ENCODE peak calls at places on chromosomes 5 and 9, in seven cellular contexts. V is left ventricle myocardium inferior; R is spleen; S is adrenal gland; T is CD4-positive, alpha-beta T cell; Z is endodermal cell; J is IMR-90. P is an unnamed sample. For H3K27me3, the result is how much of the 10 kb centered on the place peaks cover.

GRCh38 chr9:14926941-14927624 is 16.9 kb upstream of the FREM1 start:
- DNase-seq in V (no peak), R (no peak), S (no peak), T (no peak), Z (no peak), J (no peak), P (no peak)

GRCh38 chr5:124232517-124232916 is 513.9 kb downstream of the ZNF608 start:
- DNase-seq in V (no peak), R (peak), S (no peak), T (no peak), Z (no peak), J (no peak), P (no peak)

GRCh38 chr9:114994716-114995115 is 64.3 kb upstream of the TNFSF8 start:
- DNase-seq in V (no peak), R (no peak), S (no peak), T (no peak), Z (no peak), J (no peak), P (no peak)

GRCh38 chr5:137503456-137503855 is 4.3 kb upstream of the SPOCK1 start:
- DNase-seq in V (no peak), R (no peak), S (no peak), T (no peak), Z (no peak), J (no peak), P (no peak)

GRCh38 chr5:83577036-83577636 is 105.6 kb downstream of the VCAN start:
- DNase-seq in V (no peak), R (no peak), S (peak), T (no peak), Z (no peak), J (peak), P (no peak)

GRCh38 chr9:137255448-137256114 is 454 bp downstream of the NELFB start:
- DNase-seq in V (peak), R (no peak), S (no peak), T (no peak), Z (no peak), J (no peak), P (no peak)

GRCh38 chr9:136720251-136720886 is 8.0 kb downstream of the DIPK1B start:
- DNase-seq in V (peak), R (no peak), S (no peak), T (no peak), Z (peak), J (no peak), P (no peak)

GRCh38 chr5:154823605-154824004 is 26.8 kb downstream of the FAXDC2 start:
- DNase-seq in V (no peak), R (peak), S (peak), T (no peak), Z (no peak), J (no peak), P (no peak)

GRCh38 chr5:141753971-141754713 is 72.1 kb upstream of the ARAP3 start:
- DNase-seq in V (no peak), R (no peak), S (peak), T (no peak), Z (peak), J (peak), P (no peak)

GRCh38 chr5:90169078-90169477 is 240.5 kb downstream of the CETN3 start:
- DNase-seq in V (peak), R (no peak), S (peak), T (no peak), Z (no peak), J (no peak), P (no peak)

GRCh38 chr9:129211686-129212085 is 33.6 kb upstream of the IER5L start:
- DNase-seq in V (no peak), R (no peak), S (no peak), T (no peak), Z (no peak), J (no peak), P (no peak)

GRCh38 chr5:27906911-27907590 is 868.7 kb upstream of the CDH9 start:
- DNase-seq in V (no peak), R (no peak), S (no peak), T (no peak), Z (no peak), J (no peak), P (no peak)

GRCh38 chr5:124581866-124582650 is 164.4 kb downstream of the ZNF608 start:
- DNase-seq in V (no peak), R (no peak), S (no peak), T (no peak), Z (peak), J (peak), P (no peak)

GRCh38 chr9:89878003-89878411 is 273.2 kb downstream of the GADD45G start:
- DNase-seq in V (no peak), R (peak), S (peak), T (no peak), Z (peak), J (no peak), P (no peak)

GRCh38 chr5:30152431-30152830 is 1041.1 kb upstream of the CDH6 start:
- DNase-seq in V (no peak), R (no peak), S (no peak), T (no peak), Z (no peak), J (no peak), P (no peak)

GRCh38 chr5:99169309-99169708 is 240.5 kb upstream of the CHD1 start:
- DNase-seq in V (no peak), R (no peak), S (no peak), T (no peak), Z (no peak), J (no peak), P (no peak)

GRCh38 chr5:142539154-142539740 is 146.6 kb downstream of the FGF1 start:
- DNase-seq in V (no peak), R (no peak), S (no peak), T (no peak), Z (no peak), J (no peak), P (no peak)

GRCh38 chr9:94160594-94161501 is 76.6 kb downstream of the PTPDC1 start:
- DNase-seq in V (no peak), R (no peak), S (no peak), T (no peak), Z (peak), J (no peak), P (no peak)

GRCh38 chr9:31776471-31776870 is 608.0 kb upstream of the ACO1 start:
- DNase-seq in V (no peak), R (no peak), S (peak), T (no peak), Z (no peak), J (no peak), P (no peak)

GRCh38 chr9:35529156-35529823 is 39.4 kb downstream of the RUSC2 start:
- DNase-seq in V (no peak), R (no peak), S (no peak), T (no peak), Z (no peak), J (no peak), P (no peak)

GRCh38 chr5:17723876-17724275 is 89.6 kb downstream of the TAF11L14 start:
- DNase-seq in V (no peak), R (no peak), S (no peak), T (no peak), Z (no peak), J (no peak), P (no peak)

GRCh38 chr5:80125962-80126480 is 90.9 kb downstream of the THBS4 start:
- DNase-seq in V (no peak), R (no peak), S (no peak), T (no peak), Z (no peak), J (peak), P (no peak)

GRCh38 chr5:76601470-76601869 is 21.7 kb downstream of the F2RL2 start:
- DNase-seq in V (no peak), R (no peak), S (no peak), T (no peak), Z (no peak), J (peak), P (no peak)

GRCh38 chr9:4933177-4933576 is 51.9 kb upstream of the JAK2 start:
- DNase-seq in V (peak), R (no peak), S (no peak), T (no peak), Z (no peak), J (no peak), P (no peak)

GRCh38 chr9:80218336-80218735 is 646.6 kb downstream of the TLE4 start:
- DNase-seq in V (no peak), R (no peak), S (no peak), T (no peak), Z (peak), J (no peak), P (no peak)

GRCh38 chr5:96008987-96009647 is 47.5 kb upstream of the ELL2 start:
- DNase-seq in V (no peak), R (no peak), S (no peak), T (no peak), Z (no peak), J (no peak), P (no peak)

GRCh38 chr5:95081500-95082355 is 203.2 kb downstream of the MCTP1 start:
- DNase-seq in V (peak), R (peak), S (peak), T (peak), Z (peak), J (peak), P (no peak)

GRCh38 chr5:65127181-65127901 is 354.4 kb downstream of the ADAMTS6 start:
- DNase-seq in V (no peak), R (no peak), S (no peak), T (no peak), Z (no peak), J (peak), P (no peak)

GRCh38 chr9:124033967-124034366 is 22.4 kb downstream of the LHX2 start:
- DNase-seq in V (no peak), R (no peak), S (no peak), T (no peak), Z (peak), J (no peak), P (no peak)
- H3K27me3 ChIP-seq in V (half or more), R (under half), S (under half), T (half or more), Z (under half), J (half or more), P (under half)

DNA sequence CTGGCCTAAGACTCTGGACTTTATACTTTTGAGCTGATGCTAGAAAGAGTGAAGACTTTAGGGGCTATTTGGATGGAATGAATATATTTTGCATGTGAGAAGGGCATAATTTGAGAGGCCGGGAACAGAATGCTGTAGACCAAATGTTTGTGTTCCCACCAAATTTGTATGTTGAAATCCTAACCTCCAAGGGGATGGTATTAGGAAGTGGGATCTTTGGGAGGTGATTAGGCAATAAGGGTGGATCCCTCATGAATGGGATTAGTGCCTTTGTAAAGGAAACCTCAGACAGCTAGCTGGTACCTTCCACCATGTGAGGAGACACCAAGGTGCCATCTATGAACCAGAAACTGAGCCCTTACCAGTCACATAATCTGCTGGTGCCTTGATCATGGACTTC is 165.1 kb upstream of the S1PR3 start:
- DNase-seq in V (no peak), R (no peak), S (no peak), T (no peak), Z (no peak), J (no peak), P (no peak)
- H3K27me3 ChIP-seq in V (under half), R (under half), S (under half), T (half or more), Z (under half), J (under half), P (under half)

GRCh38 chr5:51380603-51381207 is 2.5 kb upstream of the ISL1 start:
- DNase-seq in V (no peak), R (no peak), S (no peak), T (no peak), Z (peak), J (peak), P (no peak)
- H3K27me3 ChIP-seq in V (half or more), R (under half), S (half or more), T (half or more), Z (half or more), J (half or more), P (under half)

DNA sequence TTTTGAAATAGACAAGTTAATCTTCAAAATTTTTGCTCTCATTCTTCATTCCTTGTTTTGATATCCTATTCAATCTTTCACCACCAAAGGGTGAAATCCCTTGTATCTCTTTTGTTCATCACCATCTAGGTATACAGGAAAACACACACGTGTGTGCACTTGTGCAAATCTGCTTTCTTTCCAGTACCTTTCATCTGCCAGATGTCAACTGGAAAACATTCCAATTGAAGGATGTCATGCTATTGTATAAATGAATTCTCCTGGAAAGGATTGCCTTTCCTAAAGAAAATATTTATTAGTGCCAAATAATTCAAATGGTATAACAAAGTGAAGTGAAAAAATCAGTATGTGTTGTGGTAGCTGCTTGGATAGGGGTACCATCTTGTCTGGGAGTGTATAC is 123.7 kb downstream of the RANBP17 start:
- DNase-seq in V (no peak), R (no peak), S (no peak), T (no peak), Z (no peak), J (peak), P (no peak)
- H3K27me3 ChIP-seq in V (under half), R (under half), S (under half), T (under half), Z (under half), J (under half), P (under half)

GRCh38 chr5:171606414-171607024 is 179.1 kb upstream of the SMIM23 start:
- DNase-seq in V (no peak), R (no peak), S (no peak), T (no peak), Z (no peak), J (peak), P (no peak)

GRCh38 chr5:171610686-171611085 is 174.9 kb upstream of the SMIM23 start:
- DNase-seq in V (no peak), R (no peak), S (no peak), T (no peak), Z (peak), J (no peak), P (no peak)

GRCh38 chr5:171607863-171608262 is 177.8 kb upstream of the SMIM23 start:
- DNase-seq in V (no peak), R (no peak), S (no peak), T (no peak), Z (no peak), J (no peak), P (no peak)

GRCh38 chr5:171612749-171613148 is 172.9 kb upstream of the SMIM23 start:
- DNase-seq in V (no peak), R (no peak), S (no peak), T (no peak), Z (peak), J (no peak), P (no peak)

DNA sequence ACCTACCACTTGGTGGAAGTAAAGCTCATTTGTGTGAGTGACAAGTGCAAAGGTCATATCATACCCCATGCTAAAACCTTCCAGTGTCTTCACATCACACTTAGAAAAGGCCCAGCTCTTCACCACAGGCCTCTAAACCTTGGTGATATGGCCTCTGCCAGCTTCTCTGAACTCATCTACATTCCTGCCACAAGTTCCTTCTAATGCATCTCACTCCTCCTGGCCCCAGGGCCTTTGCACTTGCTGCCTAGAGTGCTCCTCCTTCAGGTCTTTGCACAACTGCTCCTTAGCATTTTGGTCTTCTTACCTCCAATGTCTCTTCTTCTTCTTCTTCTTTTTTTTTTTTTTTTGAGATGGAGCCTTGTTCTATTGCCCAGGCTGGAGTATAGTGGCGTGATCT is 175.6 kb upstream of the SMIM23 start:
- DNase-seq in V (no peak), R (no peak), S (no peak), T (no peak), Z (peak), J (no peak), P (no peak)
- H3K27me3 ChIP-seq in V (under half), R (under half), S (under half), T (under half), Z (under half), J (under half), P (under half)

DNA sequence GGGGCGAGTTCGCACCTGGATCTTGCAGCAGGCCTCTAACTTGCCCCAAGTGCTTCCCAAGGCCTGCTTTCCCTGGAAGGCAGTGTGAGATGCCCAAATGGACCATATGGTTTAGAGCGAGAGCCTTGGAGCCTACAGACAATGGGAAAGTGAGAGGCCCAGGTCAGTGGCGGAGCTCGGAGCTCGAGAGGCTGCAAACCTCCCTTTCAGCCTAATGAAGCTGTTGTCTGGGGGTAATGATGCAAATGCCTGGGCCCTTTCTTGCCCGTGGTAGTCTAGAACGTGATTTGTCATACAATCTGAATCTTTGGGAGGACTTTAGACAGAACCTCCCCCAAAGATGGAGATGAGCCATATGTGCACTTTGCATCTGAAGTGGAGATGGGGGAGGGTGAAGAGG is 10.2 kb upstream of the NEUROG1 start:
- DNase-seq in V (no peak), R (no peak), S (no peak), T (no peak), Z (no peak), J (no peak), P (no peak)
- H3K27me3 ChIP-seq in V (half or more), R (under half), S (under half), T (half or more), Z (half or more), J (half or more), P (under half)

DNA sequence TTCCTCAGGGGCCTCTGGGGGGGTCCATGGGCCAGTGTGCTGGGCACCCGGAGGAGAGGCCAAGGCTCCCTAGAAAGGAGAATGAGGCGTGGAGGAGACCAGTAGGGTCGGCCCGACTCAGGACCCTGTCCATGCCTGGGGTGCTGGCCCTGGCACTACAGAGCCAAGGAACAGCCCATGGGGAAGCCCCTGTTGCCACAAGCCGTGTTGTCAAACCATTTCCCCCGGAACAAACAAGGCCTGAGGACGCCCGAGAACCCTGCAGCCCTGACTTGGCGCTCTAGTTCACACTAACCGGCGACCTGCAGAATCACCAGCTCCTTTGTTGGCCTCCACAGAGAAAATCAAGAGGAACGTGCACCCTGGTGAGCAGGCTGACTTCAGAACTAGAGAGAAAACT is 41.6 kb upstream of the SLC12A7 start:
- DNase-seq in V (no peak), R (no peak), S (no peak), T (no peak), Z (no peak), J (no peak), P (no peak)
- H3K27me3 ChIP-seq in V (under half), R (under half), S (under half), T (under half), Z (under half), J (half or more), P (under half)

GRCh38 chr5:10329808-10330481 is 22.2 kb upstream of the CMBL start:
- DNase-seq in V (peak), R (no peak), S (peak), T (no peak), Z (no peak), J (peak), P (no peak)
- H3K27me3 ChIP-seq in V (under half), R (under half), S (under half), T (under half), Z (half or more), J (under half), P (under half)

GRCh38 chr5:135577421-135577820 is 1.4 kb downstream of the CXCL14 start:
- DNase-seq in V (no peak), R (no peak), S (no peak), T (no peak), Z (no peak), J (no peak), P (no peak)

GRCh38 chr5:135576075-135576599 is 2.7 kb downstream of the CXCL14 start:
- DNase-seq in V (no peak), R (no peak), S (peak), T (no peak), Z (peak), J (peak), P (no peak)

GRCh38 chr5:135582099-135582781 is 3.4 kb upstream of the CXCL14 start:
- DNase-seq in V (no peak), R (no peak), S (no peak), T (no peak), Z (no peak), J (no peak), P (no peak)

GRCh38 chr5:135578305-135578684 is 496 bp downstream of the CXCL14 start:
- DNase-seq in V (no peak), R (no peak), S (no peak), T (no peak), Z (peak), J (no peak), P (no peak)

DNA sequence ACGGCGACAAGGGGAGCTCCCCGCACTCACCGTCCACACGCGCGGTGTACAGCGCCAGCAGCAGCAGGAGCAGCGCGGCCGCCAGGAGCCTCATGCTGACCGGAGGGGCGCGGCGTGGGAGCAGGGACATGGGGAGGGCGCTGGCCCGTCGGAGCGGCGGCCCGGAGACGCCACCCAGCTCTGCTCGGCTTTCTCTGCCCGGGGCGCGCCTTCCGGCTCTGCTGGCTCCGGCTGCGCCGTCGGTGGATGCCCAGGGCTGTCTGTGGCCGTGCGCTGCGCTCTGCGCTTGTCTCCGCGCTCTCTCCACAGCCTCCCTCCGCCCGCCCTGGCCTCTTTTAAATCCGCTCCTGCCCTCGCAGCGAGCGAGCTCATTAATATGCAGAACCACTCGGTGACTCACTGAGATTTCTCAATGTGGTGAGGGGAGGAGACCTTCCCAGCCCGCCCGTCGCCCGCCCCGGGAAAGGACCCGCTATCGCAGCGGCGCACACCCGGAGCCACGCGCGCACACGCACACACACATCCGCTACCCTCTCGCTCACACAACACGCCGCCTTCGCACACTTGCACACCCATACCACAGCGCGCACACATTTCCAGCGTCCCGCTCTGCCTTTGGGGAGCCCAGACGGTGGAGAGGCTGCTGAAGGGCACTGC is at the start of gene CXCL14:
- DNase-seq in V (no peak), R (peak), S (peak), T (no peak), Z (peak), J (peak), P (no peak)
- H3K27me3 ChIP-seq in V (half or more), R (under half), S (under half), T (under half), Z (half or more), J (half or more), P (under half)